ENCODE peak calls at places on chromosomes 5 and 9, in nine cellular contexts. C is HFF-Myc; R is HuH-7.5; F is HuH-7; J is IMR-90; X is LoVo; Z is stimulated activated CD4-positive, alpha-beta T cell treated with anti-CD3 and anti-CD28 coated beads, Interleukin-12 subunit alpha, Interleukin-12 subunit beta, amount 100 ng/mL, for 4 hours; H is GM06990; L is effector memory CD4-positive, alpha-beta T cell. I is an unnamed sample.

GRCh38 chr9:18554244-18554643 is 80.3 kb downstream of the ADAMTSL1 start:
- DNase-seq in C (no peak), R (no peak), H (no peak), J (no peak), F (no peak), X (no peak), Z (no peak), L (no peak), I (no peak)

GRCh38 chr5:108661590-108662219 is 86.0 kb upstream of the FER start:
- DNase-seq in J (peak; percentile 47), Z (no peak), X (peak; percentile 15), H (no peak), R (no peak), C (no peak), F (no peak), L (no peak), I (no peak)

GRCh38 chr9:135224286-135224871 is 136.9 kb downstream of the OLFM1 start:
- DNase-seq in L (no peak), H (no peak), R (no peak), C (no peak), F (no peak), X (no peak), J (no peak), Z (no peak), I (no peak)

GRCh38 chr5:38639377-38640011 is 83.0 kb upstream of the LIFR start:
- DNase-seq in L (no peak), Z (no peak), F (peak; percentile 64), R (no peak), H (no peak), J (no peak), X (no peak), C (no peak), I (no peak)

GRCh38 chr5:171680485-171680884 is 105.1 kb upstream of the SMIM23 start:
- DNase-seq in L (no peak), F (no peak), Z (no peak), C (no peak), R (no peak), H (no peak), X (no peak), J (no peak), I (no peak)

GRCh38 chr5:61638476-61638875 is 306.4 kb downstream of the ZSWIM6 start:
- DNase-seq in L (no peak), H (no peak), C (no peak), R (no peak), J (no peak), F (no peak), Z (no peak), X (no peak), I (peak; percentile 63)

GRCh38 chr5:93572773-93573626 is 8.0 kb downstream of the NR2F1-AS1 start:
- DNase-seq in F (no peak), J (no peak), H (no peak), L (no peak), X (no peak), C (no peak), R (no peak), Z (no peak), I (no peak)

GRCh38 chr9:26947736-26948135 is 694 bp upstream of the PLAA start:
- DNase-seq in C (no peak), X (no peak), L (no peak), H (no peak), F (no peak), R (no peak), Z (peak; percentile 26), J (no peak), I (no peak)

GRCh38 chr9:99127372-99128132 is 22.6 kb downstream of the TGFBR1 start:
- DNase-seq in Z (no peak), C (no peak), F (no peak), J (peak; percentile 82), H (peak; percentile 46), X (no peak), R (no peak), L (no peak), I (no peak)

GRCh38 chr9:35904966-35905781 is 828 bp upstream of the HRCT1 start:
- DNase-seq in F (no peak), J (peak; percentile 74), L (no peak), C (no peak), R (no peak), H (no peak), X (no peak), Z (no peak), I (no peak)

GRCh38 chr9:86687788-86688187 is 259.5 kb downstream of the GAS1 start:
- DNase-seq in X (no peak), R (no peak), L (no peak), Z (no peak), C (no peak), H (no peak), J (no peak), F (no peak), I (no peak)

GRCh38 chr9:22107646-22108045 is 98.5 kb upstream of the CDKN2B start:
- DNase-seq in C (no peak), R (no peak), F (no peak), Z (no peak), X (no peak), H (no peak), L (no peak), J (no peak), I (no peak)

GRCh38 chr9:7570107-7570720 is 229.4 kb downstream of the DMAC1 start:
- DNase-seq in H (peak; percentile 13), X (peak; percentile 37), C (peak; percentile 19), L (peak; percentile 9), J (peak; percentile 33), R (peak; percentile 6), Z (peak; percentile 44), F (no peak), I (no peak)

GRCh38 chr9:83340451-83340850 is 197.8 kb downstream of the FRMD3 start:
- DNase-seq in H (no peak), F (no peak), R (no peak), Z (no peak), J (no peak), L (no peak), X (no peak), C (no peak), I (no peak)

I was measured in substantia nigra.